ENCODE peak calls at places on chromosomes 3 and 15, in ten cellular contexts. One of them, this sample, is unnamed.

GRCh38 chr3:161560006-161560637 is 63.5 kb downstream of the OTOL1 start:
- DNase-seq in activated CD4-positive, CD25-positive, alpha-beta regulatory T cell treated with anti-CD3 and anti-CD28 coated beads, Interleukin-2, amount 50 U/mL, for 72 hours: no peak
- DNase-seq in keratinocyte: no peak
- DNase-seq in endodermal cell: peak
- DNase-seq in globus pallidus: peak
- DNase-seq in OCI-LY7: peak
- DNase-seq in DMS53: peak
- DNase-seq in stimulated activated CD4-positive, alpha-beta T cell treated with anti-CD3 and anti-CD28 coated beads, Interleukin-4, amount 100 ng/mL, for 1 hour: no peak
- DNase-seq in cerebellar cortex: peak
- DNase-seq in SK-N-MC: peak
- DNase-seq in this sample: no peak

GRCh38 chr15:76674883-76675282 is 230.3 kb downstream of the SCAPER start:
- DNase-seq in endodermal cell: no peak
- DNase-seq in cerebellar cortex: no peak
- DNase-seq in OCI-LY7: no peak
- DNase-seq in activated CD4-positive, CD25-positive, alpha-beta regulatory T cell treated with anti-CD3 and anti-CD28 coated beads, Interleukin-2, amount 50 U/mL, for 72 hours: no peak
- DNase-seq in keratinocyte: no peak
- DNase-seq in stimulated activated CD4-positive, alpha-beta T cell treated with anti-CD3 and anti-CD28 coated beads, Interleukin-4, amount 100 ng/mL, for 1 hour: no peak
- DNase-seq in DMS53: no peak
- DNase-seq in SK-N-MC: no peak
- DNase-seq in globus pallidus: no peak
- DNase-seq in this sample: no peak

GRCh38 chr3:150203273-150203672 is 204.8 kb upstream of the TSC22D2 start:
- DNase-seq in DMS53: no peak
- DNase-seq in cerebellar cortex: no peak
- DNase-seq in endodermal cell: no peak
- DNase-seq in globus pallidus: no peak
- DNase-seq in stimulated activated CD4-positive, alpha-beta T cell treated with anti-CD3 and anti-CD28 coated beads, Interleukin-4, amount 100 ng/mL, for 1 hour: no peak
- DNase-seq in keratinocyte: no peak
- DNase-seq in activated CD4-positive, CD25-positive, alpha-beta regulatory T cell treated with anti-CD3 and anti-CD28 coated beads, Interleukin-2, amount 50 U/mL, for 72 hours: no peak
- DNase-seq in OCI-LY7: no peak
- DNase-seq in SK-N-MC: no peak
- DNase-seq in this sample: no peak

GRCh38 chr3:45509038-45509767 is 85.3 kb upstream of the LIMD1 start:
- DNase-seq in keratinocyte: peak
- DNase-seq in DMS53: no peak
- DNase-seq in SK-N-MC: peak
- DNase-seq in OCI-LY7: no peak
- DNase-seq in globus pallidus: peak
- DNase-seq in cerebellar cortex: peak
- DNase-seq in activated CD4-positive, CD25-positive, alpha-beta regulatory T cell treated with anti-CD3 and anti-CD28 coated beads, Interleukin-2, amount 50 U/mL, for 72 hours: no peak
- DNase-seq in stimulated activated CD4-positive, alpha-beta T cell treated with anti-CD3 and anti-CD28 coated beads, Interleukin-4, amount 100 ng/mL, for 1 hour: peak
- DNase-seq in endodermal cell: peak
- DNase-seq in this sample: no peak

GRCh38 chr3:127406309-127407025 is 118.6 kb upstream of the PRR20G start:
- DNase-seq in keratinocyte: peak
- DNase-seq in OCI-LY7: peak
- DNase-seq in globus pallidus: no peak
- DNase-seq in DMS53: peak
- DNase-seq in stimulated activated CD4-positive, alpha-beta T cell treated with anti-CD3 and anti-CD28 coated beads, Interleukin-4, amount 100 ng/mL, for 1 hour: no peak
- DNase-seq in SK-N-MC: no peak
- DNase-seq in endodermal cell: peak
- DNase-seq in activated CD4-positive, CD25-positive, alpha-beta regulatory T cell treated with anti-CD3 and anti-CD28 coated beads, Interleukin-2, amount 50 U/mL, for 72 hours: no peak
- DNase-seq in cerebellar cortex: no peak
- DNase-seq in this sample: no peak

GRCh38 chr15:52466134-52466701 is 62.5 kb downstream of the MYO5A start:
- DNase-seq in endodermal cell: peak
- DNase-seq in SK-N-MC: no peak
- DNase-seq in keratinocyte: no peak
- DNase-seq in activated CD4-positive, CD25-positive, alpha-beta regulatory T cell treated with anti-CD3 and anti-CD28 coated beads, Interleukin-2, amount 50 U/mL, for 72 hours: peak
- DNase-seq in stimulated activated CD4-positive, alpha-beta T cell treated with anti-CD3 and anti-CD28 coated beads, Interleukin-4, amount 100 ng/mL, for 1 hour: peak
- DNase-seq in DMS53: no peak
- DNase-seq in OCI-LY7: peak
- DNase-seq in globus pallidus: peak
- DNase-seq in cerebellar cortex: no peak
- DNase-seq in this sample: peak

GRCh38 chr3:123140591-123140990 is 61.2 kb upstream of the SEC22A start:
- DNase-seq in cerebellar cortex: no peak
- DNase-seq in endodermal cell: no peak
- DNase-seq in activated CD4-positive, CD25-positive, alpha-beta regulatory T cell treated with anti-CD3 and anti-CD28 coated beads, Interleukin-2, amount 50 U/mL, for 72 hours: no peak
- DNase-seq in keratinocyte: no peak
- DNase-seq in OCI-LY7: no peak
- DNase-seq in stimulated activated CD4-positive, alpha-beta T cell treated with anti-CD3 and anti-CD28 coated beads, Interleukin-4, amount 100 ng/mL, for 1 hour: no peak
- DNase-seq in globus pallidus: no peak
- DNase-seq in DMS53: no peak
- DNase-seq in SK-N-MC: no peak
- DNase-seq in this sample: no peak

GRCh38 chr3:3798641-3799113 is 554 bp upstream of the LRRN1 start:
- DNase-seq in globus pallidus: peak
- DNase-seq in stimulated activated CD4-positive, alpha-beta T cell treated with anti-CD3 and anti-CD28 coated beads, Interleukin-4, amount 100 ng/mL, for 1 hour: peak
- DNase-seq in activated CD4-positive, CD25-positive, alpha-beta regulatory T cell treated with anti-CD3 and anti-CD28 coated beads, Interleukin-2, amount 50 U/mL, for 72 hours: no peak
- DNase-seq in DMS53: peak
- DNase-seq in endodermal cell: peak
- DNase-seq in OCI-LY7: no peak
- DNase-seq in keratinocyte: no peak
- DNase-seq in cerebellar cortex: peak
- DNase-seq in SK-N-MC: no peak
- DNase-seq in this sample: no peak

GRCh38 chr3:136664771-136665170 is 87.4 kb downstream of the STAG1 start:
- DNase-seq in DMS53: no peak
- DNase-seq in stimulated activated CD4-positive, alpha-beta T cell treated with anti-CD3 and anti-CD28 coated beads, Interleukin-4, amount 100 ng/mL, for 1 hour: no peak
- DNase-seq in activated CD4-positive, CD25-positive, alpha-beta regulatory T cell treated with anti-CD3 and anti-CD28 coated beads, Interleukin-2, amount 50 U/mL, for 72 hours: no peak
- DNase-seq in keratinocyte: no peak
- DNase-seq in globus pallidus: no peak
- DNase-seq in OCI-LY7: no peak
- DNase-seq in endodermal cell: no peak
- DNase-seq in cerebellar cortex: no peak
- DNase-seq in SK-N-MC: peak
- DNase-seq in this sample: no peak

GRCh38 chr3:53845881-53846133 is 412 bp downstream of the CHDH start:
- DNase-seq in stimulated activated CD4-positive, alpha-beta T cell treated with anti-CD3 and anti-CD28 coated beads, Interleukin-4, amount 100 ng/mL, for 1 hour: no peak
- DNase-seq in OCI-LY7: no peak
- DNase-seq in activated CD4-positive, CD25-positive, alpha-beta regulatory T cell treated with anti-CD3 and anti-CD28 coated beads, Interleukin-2, amount 50 U/mL, for 72 hours: no peak
- DNase-seq in endodermal cell: no peak
- DNase-seq in cerebellar cortex: no peak
- DNase-seq in SK-N-MC: no peak
- DNase-seq in globus pallidus: no peak
- DNase-seq in DMS53: no peak
- DNase-seq in keratinocyte: no peak
- DNase-seq in this sample: no peak

GRCh38 chr15:63056843-63057242 is 14.3 kb downstream of the TPM1 start:
- DNase-seq in endodermal cell: no peak
- DNase-seq in OCI-LY7: no peak
- DNase-seq in stimulated activated CD4-positive, alpha-beta T cell treated with anti-CD3 and anti-CD28 coated beads, Interleukin-4, amount 100 ng/mL, for 1 hour: no peak
- DNase-seq in cerebellar cortex: no peak
- DNase-seq in SK-N-MC: no peak
- DNase-seq in activated CD4-positive, CD25-positive, alpha-beta regulatory T cell treated with anti-CD3 and anti-CD28 coated beads, Interleukin-2, amount 50 U/mL, for 72 hours: no peak
- DNase-seq in globus pallidus: no peak
- DNase-seq in DMS53: no peak
- DNase-seq in keratinocyte: no peak
- DNase-seq in this sample: no peak

GRCh38 chr15:92903588-92903955 is 3.4 kb downstream of the CHD2 start:
- DNase-seq in cerebellar cortex: no peak
- DNase-seq in globus pallidus: no peak
- DNase-seq in OCI-LY7: no peak
- DNase-seq in keratinocyte: no peak
- DNase-seq in stimulated activated CD4-positive, alpha-beta T cell treated with anti-CD3 and anti-CD28 coated beads, Interleukin-4, amount 100 ng/mL, for 1 hour: no peak
- DNase-seq in SK-N-MC: no peak
- DNase-seq in activated CD4-positive, CD25-positive, alpha-beta regulatory T cell treated with anti-CD3 and anti-CD28 coated beads, Interleukin-2, amount 50 U/mL, for 72 hours: no peak
- DNase-seq in endodermal cell: no peak
- DNase-seq in DMS53: no peak
- DNase-seq in this sample: no peak

GRCh38 chr3:153640689-153641308 is 478.8 kb downstream of the RAP2B start:
- DNase-seq in activated CD4-positive, CD25-positive, alpha-beta regulatory T cell treated with anti-CD3 and anti-CD28 coated beads, Interleukin-2, amount 50 U/mL, for 72 hours: no peak
- DNase-seq in endodermal cell: peak
- DNase-seq in SK-N-MC: no peak
- DNase-seq in keratinocyte: no peak
- DNase-seq in cerebellar cortex: no peak
- DNase-seq in DMS53: no peak
- DNase-seq in globus pallidus: no peak
- DNase-seq in OCI-LY7: no peak
- DNase-seq in stimulated activated CD4-positive, alpha-beta T cell treated with anti-CD3 and anti-CD28 coated beads, Interleukin-4, amount 100 ng/mL, for 1 hour: no peak
- DNase-seq in this sample: no peak

GRCh38 chr3:66722675-66723074 is 221.9 kb upstream of the LRIG1 start:
- DNase-seq in stimulated activated CD4-positive, alpha-beta T cell treated with anti-CD3 and anti-CD28 coated beads, Interleukin-4, amount 100 ng/mL, for 1 hour: no peak
- DNase-seq in DMS53: no peak
- DNase-seq in activated CD4-positive, CD25-positive, alpha-beta regulatory T cell treated with anti-CD3 and anti-CD28 coated beads, Interleukin-2, amount 50 U/mL, for 72 hours: no peak
- DNase-seq in endodermal cell: no peak
- DNase-seq in SK-N-MC: no peak
- DNase-seq in globus pallidus: no peak
- DNase-seq in keratinocyte: no peak
- DNase-seq in OCI-LY7: no peak
- DNase-seq in cerebellar cortex: no peak
- DNase-seq in this sample: no peak

GRCh38 chr3:183502782-183503181 is 52.7 kb downstream of the KLHL6 start:
- DNase-seq in SK-N-MC: no peak
- DNase-seq in globus pallidus: peak
- DNase-seq in keratinocyte: no peak
- DNase-seq in stimulated activated CD4-positive, alpha-beta T cell treated with anti-CD3 and anti-CD28 coated beads, Interleukin-4, amount 100 ng/mL, for 1 hour: no peak
- DNase-seq in activated CD4-positive, CD25-positive, alpha-beta regulatory T cell treated with anti-CD3 and anti-CD28 coated beads, Interleukin-2, amount 50 U/mL, for 72 hours: no peak
- DNase-seq in OCI-LY7: no peak
- DNase-seq in endodermal cell: peak
- DNase-seq in cerebellar cortex: peak
- DNase-seq in DMS53: peak
- DNase-seq in this sample: no peak

GRCh38 chr3:40994611-40995010 is 204.7 kb upstream of the CTNNB1 start:
- DNase-seq in SK-N-MC: no peak
- DNase-seq in DMS53: no peak
- DNase-seq in endodermal cell: no peak
- DNase-seq in activated CD4-positive, CD25-positive, alpha-beta regulatory T cell treated with anti-CD3 and anti-CD28 coated beads, Interleukin-2, amount 50 U/mL, for 72 hours: no peak
- DNase-seq in stimulated activated CD4-positive, alpha-beta T cell treated with anti-CD3 and anti-CD28 coated beads, Interleukin-4, amount 100 ng/mL, for 1 hour: no peak
- DNase-seq in globus pallidus: no peak
- DNase-seq in cerebellar cortex: no peak
- DNase-seq in OCI-LY7: no peak
- DNase-seq in keratinocyte: no peak
- DNase-seq in this sample: no peak

GRCh38 chr15:70198441-70199123 is 100.9 kb upstream of the TLE3 start:
- DNase-seq in keratinocyte: no peak
- DNase-seq in OCI-LY7: no peak
- DNase-seq in activated CD4-positive, CD25-positive, alpha-beta regulatory T cell treated with anti-CD3 and anti-CD28 coated beads, Interleukin-2, amount 50 U/mL, for 72 hours: no peak
- DNase-seq in globus pallidus: no peak
- DNase-seq in cerebellar cortex: no peak
- DNase-seq in stimulated activated CD4-positive, alpha-beta T cell treated with anti-CD3 and anti-CD28 coated beads, Interleukin-4, amount 100 ng/mL, for 1 hour: no peak
- DNase-seq in SK-N-MC: no peak
- DNase-seq in DMS53: no peak
- DNase-seq in endodermal cell: peak
- DNase-seq in this sample: no peak

GRCh38 chr3:58059349-58060321 is 51.4 kb downstream of the FLNB start:
- DNase-seq in cerebellar cortex: no peak
- DNase-seq in SK-N-MC: no peak
- DNase-seq in keratinocyte: no peak
- DNase-seq in DMS53: no peak
- DNase-seq in globus pallidus: no peak
- DNase-seq in activated CD4-positive, CD25-positive, alpha-beta regulatory T cell treated with anti-CD3 and anti-CD28 coated beads, Interleukin-2, amount 50 U/mL, for 72 hours: no peak
- DNase-seq in stimulated activated CD4-positive, alpha-beta T cell treated with anti-CD3 and anti-CD28 coated beads, Interleukin-4, amount 100 ng/mL, for 1 hour: no peak
- DNase-seq in endodermal cell: no peak
- DNase-seq in OCI-LY7: no peak
- DNase-seq in this sample: no peak

GRCh38 chr3:126777366-126777765 is 73.3 kb downstream of the CHCHD6 start:
- DNase-seq in endodermal cell: no peak
- DNase-seq in DMS53: no peak
- DNase-seq in globus pallidus: no peak
- DNase-seq in activated CD4-positive, CD25-positive, alpha-beta regulatory T cell treated with anti-CD3 and anti-CD28 coated beads, Interleukin-2, amount 50 U/mL, for 72 hours: no peak
- DNase-seq in cerebellar cortex: no peak
- DNase-seq in SK-N-MC: no peak
- DNase-seq in stimulated activated CD4-positive, alpha-beta T cell treated with anti-CD3 and anti-CD28 coated beads, Interleukin-4, amount 100 ng/mL, for 1 hour: no peak
- DNase-seq in OCI-LY7: no peak
- DNase-seq in keratinocyte: no peak
- DNase-seq in this sample: no peak

GRCh38 chr3:50654196-50654595 is 20.5 kb upstream of the DOCK3 start:
- DNase-seq in OCI-LY7: no peak
- DNase-seq in DMS53: no peak
- DNase-seq in SK-N-MC: no peak
- DNase-seq in activated CD4-positive, CD25-positive, alpha-beta regulatory T cell treated with anti-CD3 and anti-CD28 coated beads, Interleukin-2, amount 50 U/mL, for 72 hours: no peak
- DNase-seq in stimulated activated CD4-positive, alpha-beta T cell treated with anti-CD3 and anti-CD28 coated beads, Interleukin-4, amount 100 ng/mL, for 1 hour: no peak
- DNase-seq in cerebellar cortex: no peak
- DNase-seq in keratinocyte: no peak
- DNase-seq in endodermal cell: no peak
- DNase-seq in globus pallidus: no peak
- DNase-seq in this sample: no peak

GRCh38 chr15:51688863-51689262 is 7.6 kb downstream of the SCG3 start:
- DNase-seq in cerebellar cortex: no peak
- DNase-seq in stimulated activated CD4-positive, alpha-beta T cell treated with anti-CD3 and anti-CD28 coated beads, Interleukin-4, amount 100 ng/mL, for 1 hour: no peak
- DNase-seq in globus pallidus: no peak
- DNase-seq in keratinocyte: no peak
- DNase-seq in endodermal cell: no peak
- DNase-seq in activated CD4-positive, CD25-positive, alpha-beta regulatory T cell treated with anti-CD3 and anti-CD28 coated beads, Interleukin-2, amount 50 U/mL, for 72 hours: no peak
- DNase-seq in OCI-LY7: no peak
- DNase-seq in DMS53: no peak
- DNase-seq in SK-N-MC: no peak
- DNase-seq in this sample: no peak

GRCh38 chr3:184068344-184068743 is 15.5 kb downstream of the HTR3C start:
- DNase-seq in cerebellar cortex: no peak
- DNase-seq in DMS53: no peak
- DNase-seq in keratinocyte: no peak
- DNase-seq in endodermal cell: no peak
- DNase-seq in stimulated activated CD4-positive, alpha-beta T cell treated with anti-CD3 and anti-CD28 coated beads, Interleukin-4, amount 100 ng/mL, for 1 hour: no peak
- DNase-seq in globus pallidus: no peak
- DNase-seq in activated CD4-positive, CD25-positive, alpha-beta regulatory T cell treated with anti-CD3 and anti-CD28 coated beads, Interleukin-2, amount 50 U/mL, for 72 hours: no peak
- DNase-seq in OCI-LY7: no peak
- DNase-seq in SK-N-MC: no peak
- DNase-seq in this sample: no peak

GRCh38 chr3:13021141-13021933 is 51.9 kb downstream of the IQSEC1 start:
- DNase-seq in endodermal cell: no peak
- DNase-seq in SK-N-MC: no peak
- DNase-seq in globus pallidus: no peak
- DNase-seq in OCI-LY7: peak
- DNase-seq in cerebellar cortex: peak
- DNase-seq in keratinocyte: no peak
- DNase-seq in stimulated activated CD4-positive, alpha-beta T cell treated with anti-CD3 and anti-CD28 coated beads, Interleukin-4, amount 100 ng/mL, for 1 hour: no peak
- DNase-seq in DMS53: no peak
- DNase-seq in activated CD4-positive, CD25-positive, alpha-beta regulatory T cell treated with anti-CD3 and anti-CD28 coated beads, Interleukin-2, amount 50 U/mL, for 72 hours: no peak
- DNase-seq in this sample: no peak

GRCh38 chr15:78263351-78263781 is 996 bp upstream of the DNAJA4 start:
- DNase-seq in SK-N-MC: no peak
- DNase-seq in DMS53: peak
- DNase-seq in OCI-LY7: no peak
- DNase-seq in keratinocyte: no peak
- DNase-seq in endodermal cell: no peak
- DNase-seq in stimulated activated CD4-positive, alpha-beta T cell treated with anti-CD3 and anti-CD28 coated beads, Interleukin-4, amount 100 ng/mL, for 1 hour: no peak
- DNase-seq in activated CD4-positive, CD25-positive, alpha-beta regulatory T cell treated with anti-CD3 and anti-CD28 coated beads, Interleukin-2, amount 50 U/mL, for 72 hours: no peak
- DNase-seq in cerebellar cortex: no peak
- DNase-seq in globus pallidus: no peak
- DNase-seq in this sample: no peak

GRCh38 chr3:14773691-14774128 is 45.1 kb upstream of the FGD5 start:
- DNase-seq in keratinocyte: no peak
- DNase-seq in endodermal cell: peak
- DNase-seq in activated CD4-positive, CD25-positive, alpha-beta regulatory T cell treated with anti-CD3 and anti-CD28 coated beads, Interleukin-2, amount 50 U/mL, for 72 hours: no peak
- DNase-seq in globus pallidus: no peak
- DNase-seq in OCI-LY7: no peak
- DNase-seq in DMS53: no peak
- DNase-seq in SK-N-MC: no peak
- DNase-seq in stimulated activated CD4-positive, alpha-beta T cell treated with anti-CD3 and anti-CD28 coated beads, Interleukin-4, amount 100 ng/mL, for 1 hour: no peak
- DNase-seq in cerebellar cortex: no peak
- DNase-seq in this sample: no peak

GRCh38 chr3:140247775-140248174 is 312.8 kb downstream of the CLSTN2 start:
- DNase-seq in cerebellar cortex: no peak
- DNase-seq in stimulated activated CD4-positive, alpha-beta T cell treated with anti-CD3 and anti-CD28 coated beads, Interleukin-4, amount 100 ng/mL, for 1 hour: no peak
- DNase-seq in OCI-LY7: no peak
- DNase-seq in activated CD4-positive, CD25-positive, alpha-beta regulatory T cell treated with anti-CD3 and anti-CD28 coated beads, Interleukin-2, amount 50 U/mL, for 72 hours: no peak
- DNase-seq in SK-N-MC: no peak
- DNase-seq in DMS53: no peak
- DNase-seq in keratinocyte: no peak
- DNase-seq in globus pallidus: no peak
- DNase-seq in endodermal cell: no peak
- DNase-seq in this sample: no peak

GRCh38 chr15:90883971-90884718 is at the start of gene FES:
- DNase-seq in endodermal cell: peak
- DNase-seq in SK-N-MC: no peak
- DNase-seq in cerebellar cortex: no peak
- DNase-seq in keratinocyte: no peak
- DNase-seq in activated CD4-positive, CD25-positive, alpha-beta regulatory T cell treated with anti-CD3 and anti-CD28 coated beads, Interleukin-2, amount 50 U/mL, for 72 hours: no peak
- DNase-seq in DMS53: no peak
- DNase-seq in OCI-LY7: no peak
- DNase-seq in globus pallidus: no peak
- DNase-seq in stimulated activated CD4-positive, alpha-beta T cell treated with anti-CD3 and anti-CD28 coated beads, Interleukin-4, amount 100 ng/mL, for 1 hour: no peak
- DNase-seq in this sample: no peak

GRCh38 chr15:37093480-37094410 is 6.6 kb downstream of the MEIS2 start:
- DNase-seq in endodermal cell: peak
- DNase-seq in OCI-LY7: no peak
- DNase-seq in cerebellar cortex: no peak
- DNase-seq in globus pallidus: peak
- DNase-seq in activated CD4-positive, CD25-positive, alpha-beta regulatory T cell treated with anti-CD3 and anti-CD28 coated beads, Interleukin-2, amount 50 U/mL, for 72 hours: no peak
- DNase-seq in stimulated activated CD4-positive, alpha-beta T cell treated with anti-CD3 and anti-CD28 coated beads, Interleukin-4, amount 100 ng/mL, for 1 hour: no peak
- DNase-seq in keratinocyte: no peak
- DNase-seq in SK-N-MC: no peak
- DNase-seq in DMS53: no peak
- DNase-seq in this sample: no peak

This sample was measured in stimulated activated effector memory CD8-positive, alpha-beta T cell treated with anti-CD3 and anti-CD28 coated beads, Interleukin-12 subunit alpha, Interleukin-12 subunit beta, amount 100 ng/mL, for 72 hours.